ENCODE peak calls at places on chromosomes 2 and 18, in seven cellular contexts. One of them, this sample, is unnamed.

GRCh38 chr18:55579888-55580287 is 8.1 kb downstream of the TCF4 start:
- DNase-seq in dorsolateral prefrontal cortex: no peak
- DNase-seq in fibroblast of the aortic adventitia: no peak
- DNase-seq in mammary epithelial cell: no peak
- DNase-seq in WERI-Rb-1: no peak
- DNase-seq in sigmoid colon: no peak
- DNase-seq in mesenchymal stem cell: no peak
- DNase-seq in this sample: no peak

GRCh38 chr2:110657721-110658305 is 20.1 kb downstream of the BUB1 start:
- DNase-seq in dorsolateral prefrontal cortex: no peak
- DNase-seq in fibroblast of the aortic adventitia: no peak
- DNase-seq in mammary epithelial cell: no peak
- DNase-seq in WERI-Rb-1: no peak
- DNase-seq in sigmoid colon: no peak
- DNase-seq in mesenchymal stem cell: no peak
- DNase-seq in this sample: peak; percentile 51

GRCh38 chr2:174344716-174345472 is 10.1 kb downstream of the SP9 start:
- DNase-seq in dorsolateral prefrontal cortex: no peak
- DNase-seq in fibroblast of the aortic adventitia: peak; percentile 47
- DNase-seq in mammary epithelial cell: peak; percentile 72
- DNase-seq in WERI-Rb-1: no peak
- DNase-seq in sigmoid colon: no peak
- DNase-seq in mesenchymal stem cell: peak; percentile 64
- DNase-seq in this sample: no peak

GRCh38 chr2:24515335-24515734 is 24.3 kb downstream of the NCOA1 start:
- DNase-seq in dorsolateral prefrontal cortex: no peak
- DNase-seq in fibroblast of the aortic adventitia: no peak
- DNase-seq in mammary epithelial cell: peak; percentile 25
- DNase-seq in WERI-Rb-1: no peak
- DNase-seq in sigmoid colon: no peak
- DNase-seq in mesenchymal stem cell: no peak
- DNase-seq in this sample: no peak

GRCh38 chr2:158509928-158510797 is 53.4 kb downstream of the PKP4 start:
- DNase-seq in dorsolateral prefrontal cortex: no peak
- DNase-seq in fibroblast of the aortic adventitia: peak; percentile 42
- DNase-seq in mammary epithelial cell: no peak
- DNase-seq in WERI-Rb-1: no peak
- DNase-seq in sigmoid colon: no peak
- DNase-seq in mesenchymal stem cell: peak; percentile 57
- DNase-seq in this sample: no peak

GRCh38 chr2:238141541-238142318 is 3.3 kb downstream of the KLHL30 start:
- DNase-seq in dorsolateral prefrontal cortex: no peak
- DNase-seq in fibroblast of the aortic adventitia: no peak
- DNase-seq in mammary epithelial cell: peak; percentile 73
- DNase-seq in WERI-Rb-1: no peak
- DNase-seq in sigmoid colon: no peak
- DNase-seq in mesenchymal stem cell: no peak
- DNase-seq in this sample: no peak

GRCh38 chr2:39584283-39584972 is 81.3 kb upstream of the TMEM178A start:
- DNase-seq in dorsolateral prefrontal cortex: no peak
- DNase-seq in fibroblast of the aortic adventitia: peak; percentile 68
- DNase-seq in mammary epithelial cell: peak; percentile 55
- DNase-seq in WERI-Rb-1: no peak
- DNase-seq in sigmoid colon: no peak
- DNase-seq in mesenchymal stem cell: peak; percentile 63
- DNase-seq in this sample: no peak

GRCh38 chr2:17164550-17164949 is 353.7 kb downstream of the RAD51AP2 start:
- DNase-seq in dorsolateral prefrontal cortex: no peak
- DNase-seq in fibroblast of the aortic adventitia: no peak
- DNase-seq in mammary epithelial cell: no peak
- DNase-seq in WERI-Rb-1: no peak
- DNase-seq in sigmoid colon: no peak
- DNase-seq in mesenchymal stem cell: no peak
- DNase-seq in this sample: no peak

GRCh38 chr2:111162718-111163331 is 42.1 kb downstream of the BCL2L11 start:
- DNase-seq in dorsolateral prefrontal cortex: no peak
- DNase-seq in fibroblast of the aortic adventitia: no peak
- DNase-seq in mammary epithelial cell: no peak
- DNase-seq in WERI-Rb-1: no peak
- DNase-seq in sigmoid colon: no peak
- DNase-seq in mesenchymal stem cell: peak; percentile 52
- DNase-seq in this sample: peak; percentile 38

GRCh38 chr2:222024934-222025890 is 273.6 kb downstream of the PAX3 start:
- DNase-seq in dorsolateral prefrontal cortex: no peak
- DNase-seq in fibroblast of the aortic adventitia: peak; percentile 53
- DNase-seq in mammary epithelial cell: peak; percentile 14
- DNase-seq in WERI-Rb-1: no peak
- DNase-seq in sigmoid colon: no peak
- DNase-seq in mesenchymal stem cell: peak; percentile 51
- DNase-seq in this sample: peak; percentile 16

GRCh38 chr2:54574107-54574859 is 118.2 kb downstream of the SPTBN1 start:
- DNase-seq in dorsolateral prefrontal cortex: no peak
- DNase-seq in fibroblast of the aortic adventitia: peak; percentile 80
- DNase-seq in mammary epithelial cell: peak; percentile 53
- DNase-seq in WERI-Rb-1: no peak
- DNase-seq in sigmoid colon: no peak
- DNase-seq in mesenchymal stem cell: peak; percentile 65
- DNase-seq in this sample: no peak

GRCh38 chr18:3471141-3471648 is 21.2 kb downstream of the TGIF1 start:
- DNase-seq in dorsolateral prefrontal cortex: no peak
- DNase-seq in fibroblast of the aortic adventitia: no peak
- DNase-seq in mammary epithelial cell: no peak
- DNase-seq in WERI-Rb-1: no peak
- DNase-seq in sigmoid colon: no peak
- DNase-seq in mesenchymal stem cell: no peak
- DNase-seq in this sample: no peak

GRCh38 chr2:131039908-131040660 is 53.2 kb downstream of the FAM168B start:
- DNase-seq in dorsolateral prefrontal cortex: no peak
- DNase-seq in fibroblast of the aortic adventitia: no peak
- DNase-seq in mammary epithelial cell: no peak
- DNase-seq in WERI-Rb-1: no peak
- DNase-seq in sigmoid colon: peak; percentile 59
- DNase-seq in mesenchymal stem cell: no peak
- DNase-seq in this sample: no peak

GRCh38 chr2:102336502-102336945 is 19.1 kb upstream of the IL18R1 start:
- DNase-seq in dorsolateral prefrontal cortex: no peak
- DNase-seq in fibroblast of the aortic adventitia: peak; percentile 88
- DNase-seq in mammary epithelial cell: peak; percentile 70
- DNase-seq in WERI-Rb-1: no peak
- DNase-seq in sigmoid colon: no peak
- DNase-seq in mesenchymal stem cell: peak; percentile 18
- DNase-seq in this sample: no peak

GRCh38 chr2:139196754-139197153 is 416.6 kb upstream of the NXPH2 start:
- DNase-seq in dorsolateral prefrontal cortex: no peak
- DNase-seq in fibroblast of the aortic adventitia: no peak
- DNase-seq in mammary epithelial cell: no peak
- DNase-seq in WERI-Rb-1: no peak
- DNase-seq in sigmoid colon: no peak
- DNase-seq in mesenchymal stem cell: no peak
- DNase-seq in this sample: no peak

GRCh38 chr18:61531891-61532290 is 198.7 kb downstream of the CDH20 start:
- DNase-seq in dorsolateral prefrontal cortex: no peak
- DNase-seq in fibroblast of the aortic adventitia: no peak
- DNase-seq in mammary epithelial cell: no peak
- DNase-seq in WERI-Rb-1: no peak
- DNase-seq in sigmoid colon: no peak
- DNase-seq in mesenchymal stem cell: no peak
- DNase-seq in this sample: no peak

GRCh38 chr2:24179683-24180082 is 4.8 kb downstream of the FAM228A start:
- DNase-seq in dorsolateral prefrontal cortex: no peak
- DNase-seq in fibroblast of the aortic adventitia: no peak
- DNase-seq in mammary epithelial cell: no peak
- DNase-seq in WERI-Rb-1: no peak
- DNase-seq in sigmoid colon: no peak
- DNase-seq in mesenchymal stem cell: no peak
- DNase-seq in this sample: no peak

GRCh38 chr2:160581448-160581847 is 87.8 kb upstream of the RBMS1 start:
- DNase-seq in dorsolateral prefrontal cortex: no peak
- DNase-seq in fibroblast of the aortic adventitia: no peak
- DNase-seq in mammary epithelial cell: no peak
- DNase-seq in WERI-Rb-1: peak; percentile 29
- DNase-seq in sigmoid colon: no peak
- DNase-seq in mesenchymal stem cell: no peak
- DNase-seq in this sample: no peak

GRCh38 chr2:70922591-70923234 is 13.0 kb upstream of the ATP6V1B1 start:
- DNase-seq in dorsolateral prefrontal cortex: no peak
- DNase-seq in fibroblast of the aortic adventitia: no peak
- DNase-seq in mammary epithelial cell: no peak
- DNase-seq in WERI-Rb-1: peak; percentile 98
- DNase-seq in sigmoid colon: peak; percentile 39
- DNase-seq in mesenchymal stem cell: no peak
- DNase-seq in this sample: no peak

GRCh38 chr2:65381607-65382032 is 50.8 kb downstream of the SPRED2 start:
- DNase-seq in dorsolateral prefrontal cortex: no peak
- DNase-seq in fibroblast of the aortic adventitia: no peak
- DNase-seq in mammary epithelial cell: no peak
- DNase-seq in WERI-Rb-1: no peak
- DNase-seq in sigmoid colon: no peak
- DNase-seq in mesenchymal stem cell: peak; percentile 72
- DNase-seq in this sample: no peak
- H3K4me3 ChIP-seq in dorsolateral prefrontal cortex: no peak overlapping the region
- H3K4me3 ChIP-seq in fibroblast of the aortic adventitia: no peak overlapping the region
- H3K4me3 ChIP-seq in mammary epithelial cell: no peak overlapping the region
- H3K4me3 ChIP-seq in WERI-Rb-1: no peak overlapping the region
- H3K4me3 ChIP-seq in sigmoid colon: no peak overlapping the region
- H3K4me3 ChIP-seq in mesenchymal stem cell: no peak overlapping the region
- H3K4me3 ChIP-seq in this sample: no peak overlapping the region

GRCh38 chr18:9707381-9708056 is 582 bp upstream of the RAB31 start:
- DNase-seq in dorsolateral prefrontal cortex: peak; percentile 15
- DNase-seq in fibroblast of the aortic adventitia: peak; percentile 58
- DNase-seq in mammary epithelial cell: no peak
- DNase-seq in WERI-Rb-1: no peak
- DNase-seq in sigmoid colon: peak; percentile 78
- DNase-seq in mesenchymal stem cell: peak; percentile 58
- DNase-seq in this sample: no peak
- H3K4me3 ChIP-seq in dorsolateral prefrontal cortex: peak overlapping the region; percentile 71
- H3K4me3 ChIP-seq in fibroblast of the aortic adventitia: peak overlapping the region; percentile 90
- H3K4me3 ChIP-seq in mammary epithelial cell: peak overlapping the region; percentile 80
- H3K4me3 ChIP-seq in WERI-Rb-1: peak overlapping the region; percentile 61
- H3K4me3 ChIP-seq in sigmoid colon: peak overlapping the region; percentile 46
- H3K4me3 ChIP-seq in mesenchymal stem cell: peak overlapping the region; percentile 83
- H3K4me3 ChIP-seq in this sample: peak overlapping the region; percentile 94

GRCh38 chr18:35415511-35416427 is 38.6 kb upstream of the ZNF396 start:
- DNase-seq in dorsolateral prefrontal cortex: no peak
- DNase-seq in fibroblast of the aortic adventitia: peak; percentile 26
- DNase-seq in mammary epithelial cell: no peak
- DNase-seq in WERI-Rb-1: no peak
- DNase-seq in sigmoid colon: no peak
- DNase-seq in mesenchymal stem cell: peak; percentile 62
- DNase-seq in this sample: no peak
- H3K4me3 ChIP-seq in dorsolateral prefrontal cortex: no peak overlapping the region
- H3K4me3 ChIP-seq in fibroblast of the aortic adventitia: no peak overlapping the region
- H3K4me3 ChIP-seq in mammary epithelial cell: no peak overlapping the region
- H3K4me3 ChIP-seq in WERI-Rb-1: no peak overlapping the region
- H3K4me3 ChIP-seq in sigmoid colon: no peak overlapping the region
- H3K4me3 ChIP-seq in mesenchymal stem cell: peak overlapping the region; percentile 28
- H3K4me3 ChIP-seq in this sample: no peak overlapping the region

GRCh38 chr2:231613054-231613654 is 20.5 kb downstream of the TEX44 start:
- DNase-seq in dorsolateral prefrontal cortex: no peak
- DNase-seq in fibroblast of the aortic adventitia: peak; percentile 36
- DNase-seq in mammary epithelial cell: no peak
- DNase-seq in WERI-Rb-1: no peak
- DNase-seq in sigmoid colon: peak; percentile 83
- DNase-seq in mesenchymal stem cell: no peak
- DNase-seq in this sample: no peak

GRCh38 chr2:231613655-231614558 is 21.2 kb downstream of the TEX44 start:
- DNase-seq in dorsolateral prefrontal cortex: peak; percentile 86
- DNase-seq in fibroblast of the aortic adventitia: peak; percentile 68
- DNase-seq in mammary epithelial cell: peak; percentile 86
- DNase-seq in WERI-Rb-1: no peak
- DNase-seq in sigmoid colon: peak; percentile 97
- DNase-seq in mesenchymal stem cell: peak; percentile 94
- DNase-seq in this sample: peak; percentile 37

GRCh38 chr2:231611273-231612198 is 18.9 kb downstream of the TEX44 start:
- DNase-seq in dorsolateral prefrontal cortex: no peak
- DNase-seq in fibroblast of the aortic adventitia: peak; percentile 73
- DNase-seq in mammary epithelial cell: peak; percentile 96
- DNase-seq in WERI-Rb-1: peak; percentile 52
- DNase-seq in sigmoid colon: peak; percentile 83
- DNase-seq in mesenchymal stem cell: peak; percentile 95
- DNase-seq in this sample: peak; percentile 68

GRCh38 chr2:231614559-231615057 is 21.9 kb downstream of the TEX44 start:
- DNase-seq in dorsolateral prefrontal cortex: peak; percentile 72
- DNase-seq in fibroblast of the aortic adventitia: no peak
- DNase-seq in mammary epithelial cell: no peak
- DNase-seq in WERI-Rb-1: no peak
- DNase-seq in sigmoid colon: no peak
- DNase-seq in mesenchymal stem cell: no peak
- DNase-seq in this sample: no peak

GRCh38 chr2:231612199-231613053 is 19.8 kb downstream of the TEX44 start:
- DNase-seq in dorsolateral prefrontal cortex: peak; percentile 91
- DNase-seq in fibroblast of the aortic adventitia: peak; percentile 93
- DNase-seq in mammary epithelial cell: peak; percentile 97
- DNase-seq in WERI-Rb-1: peak; percentile 91
- DNase-seq in sigmoid colon: peak; percentile 98
- DNase-seq in mesenchymal stem cell: peak; percentile 97
- DNase-seq in this sample: peak; percentile 82
- H3K4me3 ChIP-seq in dorsolateral prefrontal cortex: no peak overlapping the region
- H3K4me3 ChIP-seq in fibroblast of the aortic adventitia: no peak overlapping the region
- H3K4me3 ChIP-seq in mammary epithelial cell: no peak overlapping the region
- H3K4me3 ChIP-seq in WERI-Rb-1: no peak overlapping the region
- H3K4me3 ChIP-seq in sigmoid colon: no peak overlapping the region
- H3K4me3 ChIP-seq in mesenchymal stem cell: peak overlapping the region; percentile 26
- H3K4me3 ChIP-seq in this sample: no peak overlapping the region

GRCh38 chr2:8999047-8999446 is 4.4 kb downstream of the MBOAT2 start:
- DNase-seq in dorsolateral prefrontal cortex: no peak
- DNase-seq in fibroblast of the aortic adventitia: no peak
- DNase-seq in mammary epithelial cell: no peak
- DNase-seq in WERI-Rb-1: no peak
- DNase-seq in sigmoid colon: no peak
- DNase-seq in mesenchymal stem cell: no peak
- DNase-seq in this sample: no peak
- H3K4me3 ChIP-seq in dorsolateral prefrontal cortex: no peak overlapping the region
- H3K4me3 ChIP-seq in fibroblast of the aortic adventitia: no peak overlapping the region
- H3K4me3 ChIP-seq in mammary epithelial cell: no peak overlapping the region
- H3K4me3 ChIP-seq in WERI-Rb-1: no peak overlapping the region
- H3K4me3 ChIP-seq in sigmoid colon: no peak overlapping the region
- H3K4me3 ChIP-seq in mesenchymal stem cell: no peak overlapping the region
- H3K4me3 ChIP-seq in this sample: no peak overlapping the region

DNA sequence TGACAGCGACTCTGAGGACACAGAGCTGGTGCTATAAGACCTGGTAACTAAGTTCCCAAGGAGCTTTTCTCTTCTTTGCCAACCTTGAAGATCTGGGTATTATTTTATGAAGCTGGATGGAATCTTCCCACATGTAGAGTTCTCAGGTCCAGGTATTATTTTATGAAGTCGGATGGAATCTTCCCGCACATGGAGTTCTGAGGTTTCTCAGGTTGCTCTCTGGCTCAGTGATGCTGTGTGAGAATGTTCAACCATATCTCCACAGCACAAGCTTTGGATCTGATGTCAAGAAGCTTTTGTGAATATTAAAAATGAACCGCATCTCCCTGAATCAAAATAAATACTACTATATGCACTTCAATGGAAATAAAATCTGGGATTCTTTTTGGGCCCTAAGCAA is at the start of gene SMIM21:
- DNase-seq in dorsolateral prefrontal cortex: no peak
- DNase-seq in fibroblast of the aortic adventitia: no peak
- DNase-seq in mammary epithelial cell: no peak
- DNase-seq in WERI-Rb-1: no peak
- DNase-seq in sigmoid colon: no peak
- DNase-seq in mesenchymal stem cell: no peak
- DNase-seq in this sample: no peak
- H3K4me3 ChIP-seq in dorsolateral prefrontal cortex: no peak within 1 kb of the TSS
- H3K4me3 ChIP-seq in fibroblast of the aortic adventitia: no peak within 1 kb of the TSS
- H3K4me3 ChIP-seq in mammary epithelial cell: no peak within 1 kb of the TSS
- H3K4me3 ChIP-seq in WERI-Rb-1: no peak within 1 kb of the TSS
- H3K4me3 ChIP-seq in sigmoid colon: no peak within 1 kb of the TSS
- H3K4me3 ChIP-seq in mesenchymal stem cell: no peak within 1 kb of the TSS
- H3K4me3 ChIP-seq in this sample: no peak within 1 kb of the TSS

GRCh38 chr2:3302751-3303582 is 74.7 kb downstream of the EIPR1 start:
- DNase-seq in dorsolateral prefrontal cortex: no peak
- DNase-seq in fibroblast of the aortic adventitia: no peak
- DNase-seq in mammary epithelial cell: no peak
- DNase-seq in WERI-Rb-1: peak; percentile 82
- DNase-seq in sigmoid colon: no peak
- DNase-seq in mesenchymal stem cell: no peak
- DNase-seq in this sample: no peak
- H3K4me3 ChIP-seq in dorsolateral prefrontal cortex: peak overlapping the region; percentile 37
- H3K4me3 ChIP-seq in fibroblast of the aortic adventitia: peak overlapping the region; percentile 49
- H3K4me3 ChIP-seq in mammary epithelial cell: peak overlapping the region; percentile 2
- H3K4me3 ChIP-seq in WERI-Rb-1: peak overlapping the region; percentile 42
- H3K4me3 ChIP-seq in sigmoid colon: no peak overlapping the region
- H3K4me3 ChIP-seq in mesenchymal stem cell: peak overlapping the region; percentile 69
- H3K4me3 ChIP-seq in this sample: peak overlapping the region; percentile 10

This sample was measured in kidney epithelial cell.